ENCODE peak calls at places on chromosomes 5 and 9, in ten cellular contexts. D, Z, A, O, B, Q, R, C, I and V are unnamed samples.
A peak's percentile ranks its signal among the peaks of the same experiment; 100 is the strongest.

GRCh38 chr9:135890190-135890861 is 17.0 kb downstream of the CAMSAP1 start:
- DNase-seq in D (no peak), Z (no peak), A (no peak), O (no peak), B (no peak), Q (no peak), R (no peak), C (no peak), I (no peak), V (peak; percentile 14)

GRCh38 chr9:20984471-20984870 is 47.0 kb downstream of the HACD4 start:
- DNase-seq in D (no peak), Z (no peak), A (no peak), O (no peak), B (no peak), Q (no peak), R (no peak), C (no peak), I (no peak), V (no peak)

GRCh38 chr5:22852807-22853670 is at the start of gene CDH12:
- DNase-seq in D (no peak), Z (peak; percentile 52), A (peak; percentile 17), O (no peak), B (no peak), Q (no peak), R (peak; percentile 1), C (no peak), I (no peak), V (peak; percentile 35)

GRCh38 chr5:114857951-114858401 is 311.7 kb downstream of the TRIM36 start:
- DNase-seq in D (no peak), Z (no peak), A (no peak), O (no peak), B (no peak), Q (peak; percentile 5), R (peak; percentile 19), C (no peak), I (no peak), V (no peak)

GRCh38 chr9:137428841-137429545 is 5.8 kb downstream of the NOXA1 start:
- DNase-seq in D (no peak), Z (no peak), A (peak; percentile 80), O (no peak), B (peak; percentile 41), Q (no peak), R (no peak), C (no peak), I (no peak), V (no peak)

GRCh38 chr9:4788703-4789102 is 4.0 kb upstream of the RCL1 start:
- DNase-seq in D (no peak), Z (no peak), A (no peak), O (no peak), B (no peak), Q (no peak), R (no peak), C (no peak), I (no peak), V (no peak)

GRCh38 chr5:177982072-177982727 is 13.8 kb downstream of the PROP1 start:
- DNase-seq in D (no peak), Z (no peak), A (no peak), O (no peak), B (no peak), Q (no peak), R (no peak), C (no peak), I (no peak), V (peak; percentile 60)

GRCh38 chr9:92626484-92626883 is 43.4 kb downstream of the IPPK start:
- DNase-seq in D (no peak), Z (no peak), A (no peak), O (no peak), B (no peak), Q (no peak), R (no peak), C (no peak), I (no peak), V (no peak)

GRCh38 chr5:128711216-128711615 is 173.2 kb upstream of the FBN2 start:
- DNase-seq in D (no peak), Z (no peak), A (no peak), O (no peak), B (no peak), Q (peak; percentile 18), R (peak; percentile 4), C (no peak), I (no peak), V (no peak)

GRCh38 chr9:78725565-78725964 is 428.6 kb downstream of the PSAT1 start:
- DNase-seq in D (no peak), Z (no peak), A (no peak), O (no peak), B (no peak), Q (no peak), R (no peak), C (no peak), I (no peak), V (no peak)

GRCh38 chr5:126857472-126858410 is 80.8 kb downstream of the LMNB1 start:
- DNase-seq in D (peak; percentile 49), Z (no peak), A (no peak), O (peak; percentile 58), B (no peak), Q (peak; percentile 61), R (peak; percentile 6), C (no peak), I (no peak), V (no peak)